ENCODE peak calls at places on chromosomes 11 and 22, in six cellular contexts. L, P, T, O, X and D are unnamed samples.

GRCh38 chr11:123180574-123180973 is 14.5 kb downstream of the CLMP start:
- DNase-seq in X (no peak), L (no peak), O (no peak), T (no peak), P (no peak), D (no peak)

GRCh38 chr11:7561562-7561961 is 47.8 kb downstream of the PPFIBP2 start:
- DNase-seq in X (no peak), O (no peak), L (no peak), P (no peak), T (no peak), D (no peak)

GRCh38 chr11:15159085-15159484 is 44.4 kb downstream of the INSC start:
- DNase-seq in T (no peak), L (no peak), P (no peak), O (no peak), X (no peak), D (no peak)

GRCh38 chr11:72661486-72661885 is 12.7 kb downstream of the PDE2A start:
- DNase-seq in O (no peak), P (no peak), L (no peak), T (no peak), X (no peak), D (no peak)

GRCh38 chr11:62061356-62062222 is 62.2 kb upstream of the INCENP start:
- DNase-seq in T (no peak), P (peak; percentile 41), L (no peak), O (no peak), X (no peak), D (no peak)

GRCh38 chr11:15276616-15277015 is 161.9 kb downstream of the INSC start:
- DNase-seq in X (no peak), T (no peak), L (peak; percentile 26), O (no peak), P (no peak), D (no peak)

GRCh38 chr11:3174387-3174786 is 9.3 kb upstream of the OSBPL5 start:
- DNase-seq in O (no peak), T (no peak), L (no peak), X (no peak), P (no peak), D (no peak)

GRCh38 chr22:28034760-28035401 is 115.8 kb upstream of the PITPNB start:
- DNase-seq in L (peak; percentile 52), O (peak; percentile 81), T (peak; percentile 41), X (peak; percentile 65), P (peak; percentile 79), D (peak; percentile 86)

GRCh38 chr11:35040221-35040942 is 98.6 kb upstream of the CD44 start:
- DNase-seq in L (no peak), T (no peak), P (no peak), O (no peak), X (no peak), D (no peak)

GRCh38 chr11:24295360-24295759 is 201.5 kb upstream of the LUZP2 start:
- DNase-seq in T (no peak), L (peak; percentile 28), O (no peak), P (no peak), X (no peak), D (no peak)

GRCh38 chr11:126915430-126915829 is 85.1 kb downstream of the KIRREL3 start:
- DNase-seq in L (no peak), P (no peak), X (no peak), T (no peak), O (no peak), D (no peak)

GRCh38 chr22:46376908-46377565 is 41.5 kb downstream of the TRMU start:
- DNase-seq in P (no peak), L (no peak), T (no peak), X (no peak), O (no peak), D (no peak)
- H3K27ac ChIP-seq in P (peak overlapping the region; percentile 46), L (peak overlapping the region; percentile 93), T (peak overlapping the region; percentile 59), X (peak overlapping the region; percentile 87), O (no peak overlapping the region), D (no peak overlapping the region)

DNA sequence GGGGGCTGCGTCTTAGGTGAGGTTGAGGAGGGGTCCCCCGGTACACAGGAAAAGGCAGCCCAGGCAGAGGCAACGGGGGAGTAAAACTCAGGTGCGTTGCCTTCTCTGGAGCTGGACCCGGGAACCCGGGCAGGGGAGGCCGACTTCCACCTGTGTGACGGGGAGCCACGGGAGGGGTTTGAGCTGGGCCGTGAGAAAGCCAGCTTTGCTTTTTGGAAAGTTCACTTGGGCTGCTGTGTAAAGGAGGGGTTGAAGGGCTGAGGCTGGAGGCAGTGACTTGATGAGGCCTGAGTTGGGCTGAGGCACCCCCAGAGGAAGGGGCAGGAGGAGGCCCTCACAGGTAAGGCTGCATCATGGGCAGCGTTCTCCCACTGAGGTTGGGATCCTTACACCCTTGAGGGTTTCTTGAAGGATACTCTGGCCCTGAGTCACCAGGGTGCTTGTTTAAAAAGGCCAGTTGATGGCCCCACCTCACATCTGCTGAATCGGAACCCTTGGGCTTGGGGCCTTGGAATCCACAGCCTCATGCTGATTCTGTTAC is 47.2 kb downstream of the CHRDL2 start:
- DNase-seq in L (no peak), O (no peak), P (no peak), X (no peak), T (no peak), D (no peak)
- H3K4me3 ChIP-seq in L (no peak overlapping the region), O (peak overlapping the region; percentile 37), P (no peak overlapping the region), X (no peak overlapping the region), T (no peak overlapping the region), D (no peak overlapping the region)

GRCh38 chr11:1402776-1403620 is 13.3 kb downstream of the BRSK2 start:
- DNase-seq in X (no peak), T (no peak), L (no peak), P (no peak), O (no peak), D (no peak)

GRCh38 chr11:1401001-1401445 is 11.3 kb downstream of the BRSK2 start:
- DNase-seq in O (no peak), L (no peak), T (no peak), X (no peak), P (no peak), D (no peak)

GRCh38 chr11:1402355-1402754 is 12.6 kb downstream of the BRSK2 start:
- DNase-seq in P (no peak), X (no peak), L (no peak), T (no peak), O (no peak), D (no peak)

GRCh38 chr11:1400168-1401000 is 10.7 kb downstream of the BRSK2 start:
- DNase-seq in L (no peak), X (no peak), T (no peak), P (no peak), O (no peak), D (no peak)

DNA sequence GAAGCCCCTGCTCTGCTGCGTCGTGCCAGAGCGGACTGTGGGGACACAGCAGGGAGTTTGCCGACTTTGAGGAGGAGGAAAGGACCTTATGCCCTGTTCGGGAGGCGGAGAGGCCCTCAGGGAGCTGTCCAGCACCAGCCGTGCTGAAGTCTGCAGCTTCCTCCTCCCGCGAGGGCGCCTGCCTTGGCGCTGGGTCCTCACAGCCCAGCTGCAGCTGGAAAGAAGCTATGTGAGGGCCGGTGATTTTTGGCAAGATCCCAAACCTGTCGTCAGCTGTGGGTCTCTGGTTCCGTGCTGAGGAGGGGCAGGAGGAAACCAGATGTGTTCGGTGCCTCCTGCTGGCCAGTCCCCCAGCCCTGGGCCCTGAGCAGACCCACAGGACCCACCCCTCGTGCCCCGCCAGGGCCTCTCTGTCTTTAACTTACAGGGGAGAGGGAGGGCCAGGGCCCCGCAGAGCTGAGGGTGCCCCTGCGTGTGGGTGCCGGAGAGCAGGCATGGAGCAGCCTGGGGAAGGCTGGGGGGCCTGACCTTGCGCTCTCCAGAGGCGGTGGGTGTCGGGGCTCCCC is 12.0 kb downstream of the BRSK2 start:
- DNase-seq in X (peak; percentile 56), L (peak; percentile 89), P (peak; percentile 31), T (peak; percentile 59), O (peak; percentile 43), D (no peak)
- H3K27ac ChIP-seq in X (no peak overlapping the region), L (no peak overlapping the region), P (no peak overlapping the region), T (no peak overlapping the region), O (no peak overlapping the region), D (no peak overlapping the region)

GRCh38 chr22:26235792-26236191 is 66.5 kb downstream of the SEZ6L start:
- DNase-seq in O (no peak), P (no peak), X (no peak), T (no peak), L (no peak), D (no peak)

GRCh38 chr22:26245001-26245400 is 75.7 kb downstream of the SEZ6L start:
- DNase-seq in P (no peak), T (no peak), X (no peak), L (no peak), O (no peak), D (no peak)

GRCh38 chr22:26234267-26234666 is 65.0 kb downstream of the SEZ6L start:
- DNase-seq in O (no peak), T (no peak), X (no peak), L (no peak), P (no peak), D (no peak)

DNA sequence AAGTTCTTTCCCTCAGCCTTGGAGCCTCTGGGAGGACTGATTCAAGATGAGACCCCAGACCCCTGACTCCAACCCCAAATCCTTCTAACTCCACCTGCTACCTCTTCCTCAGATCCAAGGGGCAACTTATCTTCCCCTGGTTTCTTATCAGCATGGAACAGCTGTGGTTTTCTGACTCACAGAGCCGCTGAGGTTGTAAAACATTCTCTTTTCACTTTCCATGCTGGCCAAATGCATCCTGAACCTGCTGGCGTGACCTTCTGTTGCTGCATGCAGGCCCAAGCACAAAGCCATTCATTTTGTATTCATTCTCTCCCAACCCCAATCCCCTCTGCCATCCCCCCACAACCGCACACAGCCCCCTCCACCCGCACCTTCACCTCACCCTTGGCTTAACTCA is 70.3 kb downstream of the SEZ6L start:
- DNase-seq in X (no peak), L (no peak), T (no peak), O (no peak), P (no peak), D (no peak)
- H3K4me3 ChIP-seq in X (no peak overlapping the region), L (no peak overlapping the region), T (no peak overlapping the region), O (no peak overlapping the region), P (no peak overlapping the region), D (no peak overlapping the region)